ENCODE peak calls at places on chromosomes 6 and 20, in five cellular contexts. O is occipital lobe; T is activated CD4-positive, alpha-beta memory T cell treated with anti-CD3 and anti-CD28 coated beads for 36 hours; Z is ELR; V is MCF 10A. A is an unnamed sample.

GRCh38 chr20:9646375-9646774 is 132.0 kb downstream of the LAMP5 start:
- DNase-seq in V (no peak), O (no peak), Z (no peak), T (no peak), A (no peak)

GRCh38 chr20:51050636-51051035 is 27.7 kb upstream of the KCNG1 start:
- DNase-seq in Z (no peak), V (no peak), O (no peak), T (no peak), A (no peak)

GRCh38 chr6:136371951-136372350 is 82.3 kb upstream of the BCLAF1 start:
- DNase-seq in T (no peak), V (no peak), Z (no peak), O (no peak), A (no peak)

GRCh38 chr6:119241124-119241491 is 108.5 kb downstream of the MAN1A1 start:
- DNase-seq in Z (no peak), V (peak; percentile 13), O (no peak), T (no peak), A (no peak)

GRCh38 chr20:7171911-7172310 is 404.4 kb downstream of the BMP2 start:
- DNase-seq in O (no peak), Z (no peak), V (peak; percentile 23), T (no peak), A (no peak)

GRCh38 chr20:50695144-50695872 is 4.0 kb upstream of the RIPOR3 start:
- DNase-seq in V (no peak), Z (peak; percentile 33), T (no peak), O (no peak), A (no peak)

GRCh38 chr6:17565399-17565798 is 34.7 kb upstream of the FAM8A1 start:
- DNase-seq in O (no peak), T (no peak), V (no peak), Z (no peak), A (no peak)

GRCh38 chr6:106519460-106520394 is 109.6 kb downstream of the RTN4IP1 start:
- DNase-seq in Z (peak; percentile 96), T (peak; percentile 92), V (peak; percentile 98), O (no peak), A (peak; percentile 52)

GRCh38 chr20:15842872-15843271 is 730.4 kb downstream of the KIF16B start:
- DNase-seq in Z (no peak), O (no peak), V (no peak), T (no peak), A (no peak)

GRCh38 chr6:115796061-115796460 is 264.6 kb downstream of the FRK start:
- DNase-seq in T (no peak), Z (no peak), O (no peak), V (no peak), A (no peak)

GRCh38 chr6:24595910-24596525 is 50.0 kb downstream of the KIAA0319 start:
- DNase-seq in O (no peak), T (no peak), V (no peak), Z (no peak), A (no peak)